ENCODE peak calls at places on chromosomes 13 and 19, in eight cellular contexts. K, A, L, U, F, Z, N and M are unnamed samples. For H3K36me3, the result is how much of the 10 kb centered on the place peaks cover.

GRCh38 chr19:46610413-46610775 is 9.3 kb downstream of the CALM3 start:
- DNase-seq in L (no peak), Z (no peak), U (no peak), K (no peak), A (no peak), F (no peak), N (no peak), M (no peak)

GRCh38 chr19:1811942-1812425 is at the start of gene ATP8B3:
- DNase-seq in U (no peak), L (no peak), N (no peak), F (peak), A (no peak), Z (no peak), K (no peak), M (peak)

GRCh38 chr19:40596608-40597328 is 4.4 kb upstream of the LTBP4 start:
- DNase-seq in A (peak), U (no peak), N (peak), F (peak), Z (peak), L (no peak), K (no peak), M (no peak)

GRCh38 chr13:49681837-49682236 is 9.4 kb downstream of the EBPL start:
- DNase-seq in N (peak), L (no peak), U (no peak), F (no peak), Z (peak), A (no peak), K (no peak), M (no peak)

GRCh38 chr19:15199652-15200574 is 882 bp downstream of the NOTCH3 start:
- DNase-seq in K (no peak), Z (peak), N (peak), F (no peak), U (peak), L (peak), A (peak), M (no peak)

GRCh38 chr13:112979406-112979902 is 10.4 kb downstream of the MCF2L start:
- DNase-seq in N (no peak), U (no peak), A (peak), F (no peak), Z (no peak), K (no peak), L (no peak), M (no peak)

GRCh38 chr19:14768001-14768400 is 10.4 kb downstream of the ADGRE2 start:
- DNase-seq in U (no peak), Z (no peak), K (no peak), N (no peak), F (no peak), L (no peak), A (no peak), M (no peak)

GRCh38 chr19:2888739-2889224 is 11.9 kb upstream of the ZNF57 start:
- DNase-seq in Z (no peak), L (no peak), K (no peak), A (peak), N (no peak), F (no peak), U (no peak), M (peak)

GRCh38 chr13:73970413-73971055 is 163.7 kb downstream of the KLF12 start:
- DNase-seq in F (no peak), L (no peak), K (no peak), A (no peak), N (no peak), Z (no peak), U (no peak), M (no peak)

GRCh38 chr13:32881074-32881791 is 135.0 kb upstream of the KL start:
- DNase-seq in N (no peak), U (no peak), L (peak), A (no peak), F (no peak), K (no peak), Z (peak), M (no peak)

GRCh38 chr13:37476874-37477273 is 121.7 kb downstream of the POSTN start:
- DNase-seq in Z (peak), L (no peak), A (no peak), U (no peak), N (peak), F (no peak), K (no peak), M (no peak)

GRCh38 chr13:50203256-50204083 is 188.2 kb downstream of the KCNRG start:
- DNase-seq in Z (no peak), F (no peak), N (no peak), K (no peak), A (no peak), U (no peak), L (no peak), M (no peak)

GRCh38 chr13:43780666-43781065 is 6.1 kb downstream of the ENOX1 start:
- DNase-seq in L (no peak), F (no peak), N (no peak), K (no peak), U (no peak), A (no peak), Z (no peak), M (no peak)

GRCh38 chr19:7907122-7907521 is 3.4 kb downstream of the MAP2K7 start:
- DNase-seq in N (no peak), U (no peak), A (peak), F (no peak), Z (no peak), K (no peak), L (no peak), M (no peak)

GRCh38 chr13:46831588-46832194 is 34.7 kb upstream of the ESD start:
- DNase-seq in K (no peak), Z (peak), F (no peak), U (no peak), L (peak), N (peak), A (no peak), M (no peak)

GRCh38 chr19:30564551-30565011 is 192.4 kb downstream of the ZNF536 start:
- DNase-seq in Z (no peak), L (no peak), F (no peak), U (no peak), N (no peak), A (no peak), K (no peak), M (no peak)

GRCh38 chr13:112903606-112904195 is 65.3 kb upstream of the MCF2L start:
- DNase-seq in A (peak), L (no peak), N (peak), Z (no peak), F (no peak), K (no peak), U (no peak), M (no peak)

GRCh38 chr19:55251296-55252081 is 7.3 kb downstream of the PPP6R1 start:
- DNase-seq in A (peak), Z (peak), L (no peak), N (no peak), F (peak), U (no peak), K (no peak), M (peak)

GRCh38 chr19:41851456-41851855 is 6.6 kb downstream of the DMRTC2 start:
- DNase-seq in N (no peak), Z (no peak), F (no peak), A (no peak), U (no peak), L (no peak), K (no peak), M (no peak)

GRCh38 chr13:42401376-42401775 is 129.4 kb downstream of the AKAP11 start:
- DNase-seq in A (no peak), F (no peak), U (no peak), N (no peak), K (no peak), L (no peak), Z (no peak), M (no peak)

GRCh38 chr13:40706439-40706838 is 40.0 kb upstream of the FOXO1 start:
- DNase-seq in K (no peak), Z (no peak), U (no peak), L (no peak), A (no peak), N (no peak), F (no peak), M (no peak)

GRCh38 chr13:29905845-29906244 is 55.4 kb upstream of the UBL3 start:
- DNase-seq in N (no peak), U (no peak), Z (peak), K (no peak), F (peak), A (no peak), L (peak), M (no peak)

GRCh38 chr13:22080832-22081231 is 410.0 kb downstream of the FGF9 start:
- DNase-seq in L (no peak), A (no peak), Z (no peak), N (no peak), U (no peak), F (no peak), K (no peak), M (no peak)

GRCh38 chr19:58536852-58537798 is 6.7 kb upstream of the TRIM28 start:
- DNase-seq in K (no peak), F (no peak), Z (no peak), L (no peak), N (no peak), U (no peak), A (no peak), M (no peak)

GRCh38 chr13:91356919-91357612 is 9.6 kb downstream of the MIR17HG start:
- DNase-seq in N (no peak), Z (no peak), K (no peak), U (no peak), A (no peak), F (no peak), L (no peak), M (no peak)

GRCh38 chr13:91355826-91356710 is 8.6 kb downstream of the MIR17HG start:
- DNase-seq in Z (no peak), U (no peak), A (no peak), L (no peak), N (no peak), F (no peak), K (no peak), M (no peak)

GRCh38 chr13:91357613-91358383 is 10.3 kb downstream of the MIR17HG start:
- DNase-seq in N (no peak), L (no peak), Z (no peak), F (no peak), K (no peak), A (no peak), U (no peak), M (no peak)

GRCh38 chr13:91353494-91353893 is 6.0 kb downstream of the MIR17HG start:
- DNase-seq in A (no peak), U (no peak), N (no peak), K (no peak), Z (no peak), F (no peak), L (no peak), M (no peak)

DNA sequence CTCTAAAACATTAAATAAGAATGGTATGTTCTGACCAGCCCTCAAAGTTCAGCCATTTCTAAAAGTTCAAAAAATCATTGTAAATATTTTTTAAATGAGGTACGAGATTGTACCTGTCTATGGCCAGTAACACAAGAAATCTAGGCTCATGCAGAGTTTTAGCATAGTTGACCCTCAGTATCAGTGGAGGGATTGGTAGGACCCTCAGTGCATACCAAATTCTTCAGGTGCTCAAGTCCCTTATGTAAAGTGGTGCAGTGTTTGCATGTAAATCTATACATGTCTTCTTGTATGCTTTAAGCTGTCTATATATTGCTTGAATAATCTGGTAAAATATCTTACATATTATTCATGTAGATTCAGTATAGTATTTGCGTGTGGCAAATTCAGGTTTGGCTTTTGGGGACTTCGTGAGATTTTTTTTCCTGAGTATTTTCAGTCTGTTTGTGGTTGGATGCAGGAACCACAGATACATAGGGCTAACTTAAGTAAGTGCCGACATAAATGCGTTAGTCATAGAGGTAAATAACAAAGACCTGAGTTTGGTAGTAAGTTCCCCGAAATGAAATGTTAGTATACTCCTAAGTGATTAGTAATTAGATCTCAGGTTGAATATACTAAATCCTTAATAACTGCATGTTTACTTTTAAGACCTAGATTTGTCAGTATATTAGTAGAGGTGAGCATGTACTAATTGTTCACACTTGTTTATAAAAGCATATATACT is 7.8 kb downstream of the MIR17HG start:
- DNase-seq in K (no peak), F (no peak), A (no peak), N (no peak), L (no peak), U (no peak), Z (no peak), M (no peak)
- H3K27ac ChIP-seq in K (no peak), F (no peak), A (no peak), N (no peak), L (no peak), U (no peak), Z (no peak), M (no peak)

GRCh38 chr13:110290153-110290552 is 16.8 kb downstream of the COL4A1 start:
- DNase-seq in N (peak), K (no peak), Z (no peak), F (no peak), U (no peak), L (no peak), A (no peak), M (no peak)

GRCh38 chr13:110289174-110289573 is 17.8 kb downstream of the COL4A1 start:
- DNase-seq in U (no peak), F (no peak), Z (no peak), L (no peak), N (peak), A (no peak), K (no peak), M (no peak)

GRCh38 chr13:110291286-110291685 is 15.7 kb downstream of the COL4A1 start:
- DNase-seq in F (no peak), A (no peak), N (peak), K (no peak), U (no peak), L (no peak), Z (no peak), M (no peak)

GRCh38 chr13:110290811-110291210 is 16.1 kb downstream of the COL4A1 start:
- DNase-seq in N (no peak), A (no peak), U (no peak), F (no peak), Z (no peak), K (no peak), L (no peak), M (no peak)

DNA sequence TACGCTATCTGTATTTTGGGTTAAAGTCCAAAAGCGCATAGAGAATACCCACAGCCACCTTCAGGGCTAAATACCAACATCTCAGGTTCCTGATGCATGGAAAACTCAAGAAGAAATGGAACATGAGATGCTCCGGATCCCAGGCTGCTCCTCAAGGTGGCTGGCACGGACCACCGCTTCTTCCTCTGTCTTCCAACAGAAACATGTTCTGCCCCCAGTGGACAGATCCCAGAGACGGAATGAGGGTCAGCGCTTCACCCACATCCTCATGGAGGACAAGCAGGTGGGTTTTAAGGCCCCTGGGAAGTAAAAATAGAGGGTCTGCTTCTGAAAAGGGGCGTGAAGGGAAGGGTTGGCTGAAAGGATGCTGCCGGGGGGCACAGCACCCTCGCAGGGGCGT is 17.3 kb downstream of the COL4A1 start:
- DNase-seq in A (no peak), F (no peak), K (no peak), Z (no peak), N (no peak), U (no peak), L (no peak), M (no peak)
- H3K36me3 ChIP-seq in A (under half), F (under half), K (under half), Z (half or more), N (half or more), U (under half), L (under half), M (under half)

DNA sequence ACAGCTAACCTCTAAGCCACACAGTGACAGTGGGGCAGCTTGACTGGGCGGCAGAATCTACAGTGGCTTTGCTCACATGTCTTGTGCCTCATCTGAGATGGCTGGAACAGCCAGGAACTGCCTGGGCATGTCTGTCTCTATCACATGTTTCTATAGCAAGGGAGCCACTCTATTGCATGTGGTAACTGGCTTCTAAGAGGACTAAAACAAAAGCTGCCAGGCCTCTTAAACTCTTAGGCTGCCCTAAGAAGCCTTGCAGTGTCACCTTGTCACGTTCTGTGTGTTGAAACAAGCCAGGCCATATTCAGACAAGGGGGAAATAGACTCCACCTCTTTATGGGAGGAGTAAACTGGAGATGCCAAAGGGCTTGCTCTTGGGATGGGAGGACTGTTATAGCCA is 122.9 kb upstream of the MAB21L1 start:
- DNase-seq in N (no peak), Z (no peak), F (no peak), K (no peak), L (no peak), A (no peak), U (no peak), M (no peak)
- H3K27ac ChIP-seq in N (no peak), Z (no peak), F (no peak), K (no peak), L (no peak), A (no peak), U (no peak), M (no peak)

DNA sequence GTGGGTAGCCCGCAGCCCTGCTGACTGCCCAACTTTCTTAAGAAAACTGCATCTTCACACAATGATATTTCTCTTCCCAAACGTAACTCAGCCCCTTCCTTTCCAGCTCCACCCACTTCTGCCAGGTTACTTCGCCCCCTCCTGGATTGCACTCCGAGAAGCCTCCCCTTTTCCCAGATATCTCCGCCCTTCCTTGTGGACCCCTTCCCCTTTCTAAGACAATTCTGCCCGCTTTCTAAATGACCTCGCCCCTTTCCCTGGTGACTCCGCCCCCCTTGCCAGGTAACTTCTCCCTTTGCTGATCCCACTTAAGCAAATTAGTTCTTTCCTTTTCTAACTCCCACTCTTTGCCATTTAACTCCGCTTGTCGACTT is 2.6 kb downstream of the VSIG10L start:
- DNase-seq in U (peak), K (no peak), Z (no peak), A (no peak), L (no peak), F (no peak), N (no peak), M (peak)
- H3K36me3 ChIP-seq in U (under half), K (under half), Z (under half), A (under half), L (under half), F (under half), N (under half), M (under half)

GRCh38 chr13:59415498-59415897 is 748.2 kb downstream of the DIAPH3 start:
- DNase-seq in L (no peak), U (no peak), N (no peak), F (no peak), Z (no peak), A (no peak), K (no peak), M (no peak)

GRCh38 chr13:59413121-59413520 is 750.6 kb downstream of the DIAPH3 start:
- DNase-seq in F (no peak), N (no peak), U (no peak), K (no peak), L (no peak), A (no peak), Z (no peak), M (no peak)

GRCh38 chr13:59416561-59416960 is 747.2 kb downstream of the DIAPH3 start:
- DNase-seq in U (no peak), K (no peak), F (no peak), N (no peak), Z (no peak), A (no peak), L (no peak), M (no peak)
- H3K27ac ChIP-seq in U (no peak), K (no peak), F (no peak), N (no peak), Z (no peak), A (no peak), L (no peak), M (no peak)

GRCh38 chr19:6270822-6271221 is 9.0 kb downstream of the MLLT1 start:
- DNase-seq in N (no peak), A (no peak), F (no peak), Z (no peak), L (no peak), K (no peak), U (no peak), M (no peak)
- H3K36me3 ChIP-seq in N (under half), A (under half), F (under half), Z (under half), L (under half), K (under half), U (under half), M (under half)

GRCh38 chr19:38826856-38827551 is 4.6 kb downstream of the ECH1 start:
- DNase-seq in F (no peak), K (no peak), L (no peak), A (no peak), N (no peak), Z (no peak), U (no peak), M (no peak)
- H3K27ac ChIP-seq in F (no peak), K (no peak), L (no peak), A (no peak), N (no peak), Z (no peak), U (no peak), M (no peak)